ENCODE peak calls at places on chromosomes 13 and 19, in ten cellular contexts. Q is heart right ventricle, O is ovary, E is pancreas, U is cardiac muscle cell, K is dorsolateral prefrontal cortex, R is uterus, I is aorta, M is IMR-90, D is GM23248. T is an unnamed sample.

GRCh38 chr13:104253063-104253680 is 1187.0 kb upstream of the SLC10A2 start:
- DNase-seq in Q (no peak), O (no peak), E (no peak), U (peak), K (no peak), R (no peak), I (no peak), M (no peak), D (no peak), T (no peak)

GRCh38 chr13:46659413-46660065 is 106.6 kb downstream of the LRCH1 start:
- DNase-seq in Q (no peak), O (no peak), E (no peak), U (no peak), K (no peak), R (no peak), I (no peak), M (no peak), D (no peak), T (no peak)

GRCh38 chr13:98406971-98407370 is 169.9 kb downstream of the STK24 start:
- DNase-seq in Q (no peak), O (no peak), E (no peak), U (no peak), K (no peak), R (no peak), I (no peak), M (no peak), D (no peak), T (no peak)

GRCh38 chr13:76148374-76148773 is 512.2 kb downstream of the LMO7 start:
- DNase-seq in Q (no peak), O (no peak), E (no peak), U (no peak), K (no peak), R (no peak), I (no peak), M (no peak), D (peak), T (no peak)

GRCh38 chr13:23534090-23534489 is 36.1 kb upstream of the TNFRSF19 start:
- DNase-seq in Q (no peak), O (no peak), E (no peak), U (no peak), K (no peak), R (no peak), I (no peak), M (no peak), D (no peak), T (no peak)

GRCh38 chr19:30757836-30758617 is 385.8 kb downstream of the ZNF536 start:
- DNase-seq in Q (no peak), O (no peak), E (no peak), U (no peak), K (no peak), R (no peak), I (no peak), M (no peak), D (no peak), T (no peak)

GRCh38 chr19:16070366-16070990 is 5.8 kb upstream of the TPM4 start:
- DNase-seq in Q (peak), O (no peak), E (no peak), U (no peak), K (no peak), R (peak), I (peak), M (no peak), D (peak), T (peak)

GRCh38 chr19:46600393-46601317 is 475 bp upstream of the CALM3 start:
- DNase-seq in Q (peak), O (peak), E (peak), U (peak), K (peak), R (peak), I (peak), M (peak), D (peak), T (peak)

GRCh38 chr19:45113628-45114027 is 20.6 kb downstream of the PPP1R37 start:
- DNase-seq in Q (no peak), O (no peak), E (no peak), U (no peak), K (no peak), R (no peak), I (no peak), M (no peak), D (no peak), T (no peak)

GRCh38 chr19:34345934-34346333 is 19.1 kb upstream of the GPI start:
- DNase-seq in Q (peak), O (peak), E (no peak), U (peak), K (peak), R (no peak), I (peak), M (peak), D (peak), T (no peak)

GRCh38 chr13:97977376-97977705 is 23.9 kb downstream of the IPO5 start:
- DNase-seq in Q (no peak), O (no peak), E (no peak), U (peak), K (no peak), R (no peak), I (no peak), M (no peak), D (no peak), T (no peak)

GRCh38 chr19:57830071-57830602 is at the start of gene ZNF587B:
- DNase-seq in Q (peak), O (peak), E (peak), U (peak), K (peak), R (peak), I (peak), M (peak), D (peak), T (peak)

GRCh38 chr13:38363219-38363618 is 13.6 kb downstream of the UFM1 start:
- DNase-seq in Q (no peak), O (no peak), E (no peak), U (no peak), K (no peak), R (no peak), I (no peak), M (no peak), D (no peak), T (no peak)

GRCh38 chr13:35140831-35141230 is 198.8 kb downstream of the NBEA start:
- DNase-seq in Q (no peak), O (no peak), E (no peak), U (no peak), K (no peak), R (no peak), I (no peak), M (no peak), D (no peak), T (no peak)

GRCh38 chr19:31555634-31556215 is 206.5 kb upstream of the TSHZ3 start:
- DNase-seq in Q (no peak), O (no peak), E (no peak), U (no peak), K (no peak), R (no peak), I (no peak), M (no peak), D (peak), T (no peak)

GRCh38 chr13:37667631-37668161 is 69.1 kb upstream of the POSTN start:
- DNase-seq in Q (no peak), O (no peak), E (no peak), U (no peak), K (no peak), R (no peak), I (no peak), M (no peak), D (peak), T (no peak)

GRCh38 chr19:7986321-7987083 is 18.9 kb downstream of the ELAVL1 start:
- DNase-seq in Q (no peak), O (no peak), E (peak), U (peak), K (no peak), R (no peak), I (no peak), M (peak), D (peak), T (no peak)

GRCh38 chr19:18741124-18741493 is 50.0 kb downstream of the COMP start:
- DNase-seq in Q (no peak), O (no peak), E (no peak), U (no peak), K (no peak), R (no peak), I (no peak), M (no peak), D (no peak), T (no peak)

GRCh38 chr13:100454876-100455275 is 133.7 kb downstream of the GGACT start:
- DNase-seq in Q (no peak), O (no peak), E (no peak), U (peak), K (no peak), R (no peak), I (no peak), M (peak), D (peak), T (no peak)

GRCh38 chr19:8457802-8458201 is 13.0 kb downstream of the HNRNPM start:
- DNase-seq in Q (no peak), O (no peak), E (no peak), U (no peak), K (no peak), R (no peak), I (no peak), M (no peak), D (no peak), T (no peak)

GRCh38 chr13:48006396-48006795 is 5.3 kb upstream of the SUCLA2 start:
- DNase-seq in Q (no peak), O (no peak), E (no peak), U (no peak), K (no peak), R (no peak), I (no peak), M (no peak), D (peak), T (no peak)

GRCh38 chr13:98206946-98207345 is 29.9 kb upstream of the RNF113B start:
- DNase-seq in Q (no peak), O (no peak), E (no peak), U (peak), K (no peak), R (no peak), I (no peak), M (peak), D (peak), T (no peak)

GRCh38 chr13:96898855-96899254 is 95.4 kb downstream of the OXGR1 start:
- DNase-seq in Q (no peak), O (no peak), E (no peak), U (no peak), K (no peak), R (no peak), I (no peak), M (no peak), D (no peak), T (no peak)

GRCh38 chr19:49340865-49341718 is 5.9 kb downstream of the CD37 start:
- DNase-seq in Q (no peak), O (no peak), E (peak), U (no peak), K (no peak), R (no peak), I (peak), M (no peak), D (no peak), T (no peak)

GRCh38 chr19:3184847-3185481 is 766 bp upstream of the NCLN start:
- DNase-seq in Q (peak), O (peak), E (no peak), U (peak), K (peak), R (peak), I (peak), M (no peak), D (peak), T (peak)

GRCh38 chr13:67023088-67023893 is 206.8 kb downstream of the PCDH9 start:
- DNase-seq in Q (no peak), O (no peak), E (no peak), U (peak), K (no peak), R (no peak), I (no peak), M (peak), D (no peak), T (no peak)

GRCh38 chr19:32357720-32358119 is 12.3 kb downstream of the ZNF507 start:
- DNase-seq in Q (no peak), O (no peak), E (no peak), U (peak), K (no peak), R (no peak), I (no peak), M (no peak), D (peak), T (no peak)

GRCh38 chr13:35926859-35927530 is 204.2 kb downstream of the DCLK1 start:
- DNase-seq in Q (no peak), O (no peak), E (no peak), U (peak), K (no peak), R (peak), I (no peak), M (peak), D (peak), T (no peak)

GRCh38 chr13:27110056-27110746 is 61.4 kb downstream of the USP12 start:
- DNase-seq in Q (no peak), O (no peak), E (no peak), U (no peak), K (no peak), R (no peak), I (no peak), M (no peak), D (no peak), T (no peak)

GRCh38 chr19:11166281-11167142 is 10.9 kb upstream of the SPC24 start:
- DNase-seq in Q (peak), O (peak), E (no peak), U (peak), K (no peak), R (peak), I (peak), M (no peak), D (peak), T (peak)

GRCh38 chr13:50550151-50550550 is 293.3 kb downstream of the DLEU7 start:
- DNase-seq in Q (no peak), O (no peak), E (no peak), U (no peak), K (no peak), R (no peak), I (no peak), M (no peak), D (no peak), T (no peak)

GRCh38 chr13:50543767-50544166 is 299.7 kb downstream of the DLEU7 start:
- DNase-seq in Q (no peak), O (no peak), E (no peak), U (peak), K (peak), R (no peak), I (peak), M (peak), D (peak), T (no peak)

GRCh38 chr13:50549221-50549942 is 294.1 kb downstream of the DLEU7 start:
- DNase-seq in Q (no peak), O (no peak), E (no peak), U (no peak), K (no peak), R (no peak), I (no peak), M (no peak), D (no peak), T (no peak)

GRCh38 chr13:50539791-50540530 is 303.5 kb downstream of the DLEU7 start:
- DNase-seq in Q (no peak), O (no peak), E (no peak), U (no peak), K (no peak), R (no peak), I (no peak), M (no peak), D (no peak), T (no peak)

GRCh38 chr13:50544226-50544625 is 299.3 kb downstream of the DLEU7 start:
- DNase-seq in Q (no peak), O (no peak), E (no peak), U (no peak), K (no peak), R (no peak), I (no peak), M (no peak), D (no peak), T (no peak)
- H3K4me3 ChIP-seq in Q (no peak), O (no peak), E (no peak), U (no peak), K (no peak), R (no peak), I (no peak), M (no peak), D (peak), T (no peak)

DNA sequence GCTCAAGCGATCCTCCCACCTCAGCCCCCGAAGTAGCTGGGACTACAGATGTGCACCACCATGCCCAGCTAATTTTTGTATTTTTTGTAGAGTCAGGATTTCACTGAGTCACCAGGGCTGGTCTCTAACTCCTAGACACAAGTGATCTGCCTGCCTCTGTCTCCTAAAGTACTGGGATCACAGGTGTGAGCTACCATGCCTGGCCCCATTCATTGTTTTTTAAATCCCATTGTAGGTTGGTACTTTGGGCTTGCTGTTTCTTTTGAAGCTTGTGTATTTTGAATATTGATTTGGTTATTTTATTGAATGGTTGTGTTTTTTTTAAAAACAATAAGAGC is 26.7 kb downstream of the ZMYM2 start:
- DNase-seq in Q (no peak), O (no peak), E (no peak), U (no peak), K (no peak), R (no peak), I (no peak), M (no peak), D (peak), T (no peak)
- H3K27ac ChIP-seq in Q (no peak), O (no peak), E (no peak), U (peak), K (no peak), R (no peak), I (no peak), M (no peak), D (peak), T (no peak)

DNA sequence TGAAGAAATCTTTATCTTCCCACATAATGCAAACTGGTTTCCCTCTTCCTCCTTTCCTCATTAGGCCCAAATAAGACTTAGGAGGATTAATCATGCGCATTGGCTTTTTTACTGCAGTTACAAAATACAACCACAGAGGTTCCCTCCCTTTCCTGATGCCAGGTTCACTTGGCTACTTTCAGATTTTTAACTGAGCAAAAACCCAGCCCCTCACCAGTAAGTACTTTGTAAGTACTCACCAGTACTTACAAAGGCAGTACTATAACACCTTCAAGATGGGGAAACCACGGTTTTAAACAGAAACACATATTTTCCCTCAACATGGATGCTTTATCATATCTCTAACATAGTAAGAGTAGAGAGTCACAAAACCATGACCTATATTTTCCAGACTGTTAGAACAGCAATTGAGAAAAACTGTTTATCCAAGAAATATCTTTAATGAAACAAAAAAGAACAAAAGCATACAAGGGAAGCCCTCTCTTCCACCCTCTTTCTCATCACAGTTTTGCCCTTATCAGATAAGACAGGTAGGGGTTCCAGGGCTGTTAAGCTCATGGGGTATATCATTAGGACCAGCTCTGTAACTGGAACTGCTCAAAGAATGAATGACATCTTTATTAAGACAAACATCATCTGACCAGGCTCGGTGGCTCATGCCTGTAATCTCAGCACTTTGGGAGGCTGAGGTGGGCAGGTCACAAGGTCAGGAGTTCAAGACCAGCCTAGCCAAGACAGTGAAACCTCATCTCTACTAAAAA is 12.7 kb downstream of the FOXO1 start:
- DNase-seq in Q (no peak), O (no peak), E (no peak), U (peak), K (no peak), R (no peak), I (no peak), M (no peak), D (peak), T (no peak)
- H3K4me3 ChIP-seq in Q (no peak), O (no peak), E (no peak), U (no peak), K (no peak), R (no peak), I (no peak), M (no peak), D (no peak), T (no peak)

DNA sequence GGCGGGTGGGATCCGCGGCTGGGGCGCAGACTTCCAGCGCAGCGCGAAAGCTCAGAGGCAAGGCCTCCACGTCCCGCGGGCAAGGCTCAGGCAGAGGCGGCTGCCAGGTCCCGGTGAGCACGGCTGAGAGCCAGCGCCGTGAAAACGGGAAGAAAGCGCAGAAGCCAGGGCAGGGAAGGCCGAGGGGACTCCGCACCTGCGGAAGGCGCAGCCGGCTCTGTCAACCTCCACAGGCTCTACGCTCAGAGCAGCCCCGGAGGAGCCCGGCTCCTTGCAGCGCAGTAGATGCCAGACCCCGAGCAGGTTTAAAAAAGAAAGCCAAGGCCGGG is 131.0 kb downstream of the RNF17 start:
- DNase-seq in Q (no peak), O (no peak), E (peak), U (no peak), K (no peak), R (no peak), I (no peak), M (no peak), D (no peak), T (no peak)
- H3K27ac ChIP-seq in Q (no peak), O (no peak), E (no peak), U (no peak), K (no peak), R (no peak), I (no peak), M (no peak), D (no peak), T (no peak)

GRCh38 chr19:2083174-2083854 is 12.8 kb downstream of the MOB3A start:
- DNase-seq in Q (no peak), O (no peak), E (no peak), U (no peak), K (no peak), R (peak), I (no peak), M (no peak), D (no peak), T (no peak)
- H3K4me3 ChIP-seq in Q (no peak), O (no peak), E (no peak), U (no peak), K (no peak), R (no peak), I (no peak), M (no peak), D (no peak), T (no peak)

DNA sequence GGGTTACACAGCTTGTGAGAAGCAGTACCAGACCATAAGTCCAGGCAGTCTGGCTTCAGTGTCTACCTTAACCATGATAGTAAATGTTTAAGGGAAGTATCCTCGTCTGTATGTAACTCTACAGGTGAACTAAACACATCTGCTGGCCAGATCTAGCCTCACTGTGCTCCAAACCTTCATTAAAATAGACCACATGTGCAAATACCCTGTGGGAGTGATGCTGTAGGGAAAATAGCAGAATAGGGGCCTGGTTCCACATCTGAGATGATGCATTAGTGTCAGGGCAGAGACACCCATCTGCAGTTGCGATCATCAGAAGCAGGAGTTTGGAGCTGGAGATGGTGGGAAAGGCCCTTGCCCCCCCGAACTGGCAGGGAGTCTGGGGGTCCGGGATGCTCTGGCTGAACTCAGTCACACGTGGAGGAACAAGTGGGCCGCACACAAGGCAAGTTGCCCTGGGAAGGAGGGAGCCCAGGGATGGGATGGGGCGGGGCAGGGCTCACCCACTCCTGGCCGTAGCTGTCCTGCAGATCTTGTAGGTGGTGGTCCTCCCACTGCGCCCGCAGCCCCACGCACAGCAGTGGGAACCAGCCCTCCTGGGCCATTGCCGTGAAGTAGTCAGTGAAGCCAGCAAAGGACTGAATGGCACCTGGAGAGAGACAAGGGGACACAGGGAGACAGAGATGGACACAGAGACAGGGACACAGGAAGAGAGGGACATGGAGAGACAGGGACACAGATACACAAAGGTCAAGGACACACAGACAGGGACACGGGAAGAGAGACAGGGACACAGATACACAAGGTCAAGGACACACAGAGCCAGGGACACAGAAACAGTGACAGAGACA is 7.3 kb downstream of the TMEM147 start:
- DNase-seq in Q (no peak), O (no peak), E (no peak), U (no peak), K (no peak), R (no peak), I (no peak), M (no peak), D (no peak), T (no peak)
- H3K27ac ChIP-seq in Q (no peak), O (no peak), E (no peak), U (no peak), K (no peak), R (no peak), I (no peak), M (no peak), D (no peak), T (no peak)